ENCODE peak calls at places on chromosomes 12 and 14, in five cellular contexts. One of them, this sample, is unnamed.

GRCh38 chr12:100138048-100138907 is 4.4 kb downstream of the BLTP3B start:
- DNase-seq in tibial nerve: no peak
- DNase-seq in tibial artery: no peak
- DNase-seq in neuronal stem cell: no peak
- DNase-seq in body of pancreas: no peak
- DNase-seq in this sample: no peak

GRCh38 chr14:64496764-64497163 is 6.9 kb downstream of the ZBTB25 start:
- DNase-seq in tibial nerve: no peak
- DNase-seq in tibial artery: no peak
- DNase-seq in neuronal stem cell: no peak
- DNase-seq in body of pancreas: no peak
- DNase-seq in this sample: no peak

GRCh38 chr12:87231818-87232217 is 797.4 kb downstream of the C12orf50 start:
- DNase-seq in tibial nerve: no peak
- DNase-seq in tibial artery: no peak
- DNase-seq in neuronal stem cell: no peak
- DNase-seq in body of pancreas: no peak
- DNase-seq in this sample: no peak

GRCh38 chr14:86799244-86799647 is 1193.7 kb downstream of the GALC start:
- DNase-seq in tibial nerve: peak
- DNase-seq in tibial artery: no peak
- DNase-seq in neuronal stem cell: no peak
- DNase-seq in body of pancreas: no peak
- DNase-seq in this sample: peak

GRCh38 chr14:100765991-100766390 is 39.3 kb downstream of the DLK1 start:
- DNase-seq in tibial nerve: no peak
- DNase-seq in tibial artery: no peak
- DNase-seq in neuronal stem cell: no peak
- DNase-seq in body of pancreas: no peak
- DNase-seq in this sample: no peak

GRCh38 chr12:84701041-84701440 is 211.6 kb downstream of the SLC6A15 start:
- DNase-seq in tibial nerve: no peak
- DNase-seq in tibial artery: no peak
- DNase-seq in neuronal stem cell: no peak
- DNase-seq in body of pancreas: no peak
- DNase-seq in this sample: no peak

GRCh38 chr12:25546318-25546717 is 6.8 kb downstream of the LMNTD1 start:
- DNase-seq in tibial nerve: no peak
- DNase-seq in tibial artery: no peak
- DNase-seq in neuronal stem cell: no peak
- DNase-seq in body of pancreas: no peak
- DNase-seq in this sample: no peak

GRCh38 chr12:54009171-54010052 is 627 bp downstream of the HOXC8 start:
- DNase-seq in tibial nerve: no peak
- DNase-seq in tibial artery: no peak
- DNase-seq in neuronal stem cell: no peak
- DNase-seq in body of pancreas: no peak
- DNase-seq in this sample: no peak

GRCh38 chr14:41606249-41607118 is at the start of gene LRFN5:
- DNase-seq in tibial nerve: no peak
- DNase-seq in tibial artery: no peak
- DNase-seq in neuronal stem cell: peak
- DNase-seq in body of pancreas: no peak
- DNase-seq in this sample: peak

GRCh38 chr12:54891717-54892478 is 37.6 kb downstream of the MUCL1 start:
- DNase-seq in tibial nerve: no peak
- DNase-seq in tibial artery: no peak
- DNase-seq in neuronal stem cell: no peak
- DNase-seq in body of pancreas: no peak
- DNase-seq in this sample: no peak

GRCh38 chr12:103924761-103925641 is 5.2 kb upstream of the HSP90B1 start:
- DNase-seq in tibial nerve: no peak
- DNase-seq in tibial artery: no peak
- DNase-seq in neuronal stem cell: no peak
- DNase-seq in body of pancreas: no peak
- DNase-seq in this sample: peak

GRCh38 chr14:58238252-58239247 is 6.1 kb upstream of the PSMA3 start:
- DNase-seq in tibial nerve: peak
- DNase-seq in tibial artery: peak
- DNase-seq in neuronal stem cell: no peak
- DNase-seq in body of pancreas: no peak
- DNase-seq in this sample: peak

GRCh38 chr12:116534341-116535121 is 24.6 kb upstream of the MAP1LC3B2 start:
- DNase-seq in tibial nerve: no peak
- DNase-seq in tibial artery: no peak
- DNase-seq in neuronal stem cell: no peak
- DNase-seq in body of pancreas: no peak
- DNase-seq in this sample: no peak

GRCh38 chr14:101561145-101561896 is at the start of gene DIO3:
- DNase-seq in tibial nerve: peak
- DNase-seq in tibial artery: peak
- DNase-seq in neuronal stem cell: peak
- DNase-seq in body of pancreas: peak
- DNase-seq in this sample: no peak

GRCh38 chr12:100128509-100128908 is 14.2 kb downstream of the BLTP3B start:
- DNase-seq in tibial nerve: peak
- DNase-seq in tibial artery: peak
- DNase-seq in neuronal stem cell: no peak
- DNase-seq in body of pancreas: peak
- DNase-seq in this sample: peak

GRCh38 chr14:105881021-105881930 is 354.9 kb downstream of the TMEM121 start:
- DNase-seq in tibial nerve: no peak
- DNase-seq in tibial artery: peak
- DNase-seq in neuronal stem cell: no peak
- DNase-seq in body of pancreas: peak
- DNase-seq in this sample: no peak

GRCh38 chr12:117193903-117194302 is 3.6 kb upstream of the FBXO21 start:
- DNase-seq in tibial nerve: no peak
- DNase-seq in tibial artery: no peak
- DNase-seq in neuronal stem cell: no peak
- DNase-seq in body of pancreas: no peak
- DNase-seq in this sample: no peak

GRCh38 chr12:9883175-9883574 is 1.9 kb downstream of the KLRF2 start:
- DNase-seq in tibial nerve: no peak
- DNase-seq in tibial artery: no peak
- DNase-seq in neuronal stem cell: no peak
- DNase-seq in body of pancreas: no peak
- DNase-seq in this sample: no peak

GRCh38 chr12:68453876-68454275 is 121.7 kb upstream of the MDM1 start:
- DNase-seq in tibial nerve: no peak
- DNase-seq in tibial artery: no peak
- DNase-seq in neuronal stem cell: no peak
- DNase-seq in body of pancreas: no peak
- DNase-seq in this sample: no peak

GRCh38 chr12:68451261-68452091 is 119.3 kb upstream of the MDM1 start:
- DNase-seq in tibial nerve: peak
- DNase-seq in tibial artery: peak
- DNase-seq in neuronal stem cell: no peak
- DNase-seq in body of pancreas: peak
- DNase-seq in this sample: no peak

GRCh38 chr12:68449196-68449595 is 117.0 kb upstream of the MDM1 start:
- DNase-seq in tibial nerve: no peak
- DNase-seq in tibial artery: no peak
- DNase-seq in neuronal stem cell: no peak
- DNase-seq in body of pancreas: no peak
- DNase-seq in this sample: no peak

GRCh38 chr12:68453278-68453677 is 121.1 kb upstream of the MDM1 start:
- DNase-seq in tibial nerve: no peak
- DNase-seq in tibial artery: no peak
- DNase-seq in neuronal stem cell: no peak
- DNase-seq in body of pancreas: no peak
- DNase-seq in this sample: no peak

GRCh38 chr12:68450947-68451260 is 118.7 kb upstream of the MDM1 start:
- DNase-seq in tibial nerve: no peak
- DNase-seq in tibial artery: no peak
- DNase-seq in neuronal stem cell: no peak
- DNase-seq in body of pancreas: no peak
- DNase-seq in this sample: no peak
- H3K4me3 ChIP-seq in tibial nerve: no peak
- H3K4me3 ChIP-seq in tibial artery: no peak
- H3K4me3 ChIP-seq in neuronal stem cell: no peak
- H3K4me3 ChIP-seq in body of pancreas: no peak
- H3K4me3 ChIP-seq in this sample: no peak

DNA sequence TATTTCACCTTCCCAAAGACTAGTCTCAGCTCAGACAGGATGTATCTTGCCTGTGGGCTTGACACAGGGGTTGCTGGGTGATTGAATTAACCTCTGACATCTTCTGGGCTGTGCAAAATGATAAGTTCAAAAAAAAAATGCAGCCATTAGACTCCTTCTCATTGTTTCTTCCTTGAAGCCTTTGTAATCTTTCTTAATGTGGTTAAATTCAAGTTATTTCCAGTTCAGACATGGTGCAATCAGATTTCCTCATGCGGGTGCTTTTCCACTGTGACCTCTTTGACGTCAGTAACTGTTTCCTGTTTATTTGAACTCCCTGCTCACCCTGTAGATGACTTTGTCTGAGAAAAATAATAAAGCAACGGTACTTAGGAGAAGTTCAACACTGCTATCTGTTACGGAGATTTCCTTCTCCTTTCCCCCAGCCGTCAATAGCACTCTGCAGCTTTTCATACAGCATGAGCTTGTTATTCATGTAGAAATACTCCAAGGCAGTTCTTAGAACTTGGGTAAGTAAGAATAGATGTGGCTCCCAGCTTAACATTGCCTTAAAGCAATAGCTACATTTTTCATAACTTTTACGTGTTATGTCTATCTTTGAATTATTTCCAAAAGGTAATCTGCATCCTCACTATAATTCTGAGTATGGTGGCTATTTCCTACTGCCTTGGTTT is 155.5 kb downstream of the PRKCH start:
- DNase-seq in tibial nerve: peak
- DNase-seq in tibial artery: peak
- DNase-seq in neuronal stem cell: no peak
- DNase-seq in body of pancreas: no peak
- DNase-seq in this sample: no peak
- H3K4me3 ChIP-seq in tibial nerve: no peak
- H3K4me3 ChIP-seq in tibial artery: no peak
- H3K4me3 ChIP-seq in neuronal stem cell: no peak
- H3K4me3 ChIP-seq in body of pancreas: no peak
- H3K4me3 ChIP-seq in this sample: no peak

GRCh38 chr12:57755194-57755453 is 221 bp downstream of the MARCHF9 start:
- DNase-seq in tibial nerve: no peak
- DNase-seq in tibial artery: no peak
- DNase-seq in neuronal stem cell: no peak
- DNase-seq in body of pancreas: no peak
- DNase-seq in this sample: no peak
- H3K4me3 ChIP-seq in tibial nerve: peak
- H3K4me3 ChIP-seq in tibial artery: peak
- H3K4me3 ChIP-seq in neuronal stem cell: peak
- H3K4me3 ChIP-seq in body of pancreas: peak
- H3K4me3 ChIP-seq in this sample: peak

GRCh38 chr12:109994262-109995175 is 1.6 kb downstream of the GIT2 start:
- DNase-seq in tibial nerve: no peak
- DNase-seq in tibial artery: no peak
- DNase-seq in neuronal stem cell: no peak
- DNase-seq in body of pancreas: no peak
- DNase-seq in this sample: no peak
- H3K4me3 ChIP-seq in tibial nerve: peak
- H3K4me3 ChIP-seq in tibial artery: peak
- H3K4me3 ChIP-seq in neuronal stem cell: no peak
- H3K4me3 ChIP-seq in body of pancreas: peak
- H3K4me3 ChIP-seq in this sample: peak